ENCODE peak calls at places on chromosome 12, in nine cellular contexts. D is activated T-helper 1 cell treated with anti-CD3 and anti-CD28 coated beads, Interleukin-12 subunit alpha, Interleukin-12 subunit beta, Interleukin-2, Interleukin-4 antibody, amounts not matched to agents 30 ng/mL and 10 ng/mL and 1 ng/mL, durations not matched to agents 14 hours and 24 hours and 36 hours; N is AG10803; E is GDM1; M is NCI-H1105 treated with DMSO at 0.1 percent for 48 hours; R is kidney tubule cell; W is nephron progenitor cell; O is GM13976; B is mesothelial cell of epicardium. Y is an unnamed sample.

GRCh38 chr12:94586589-94587259 is 63.6 kb downstream of the TMCC3 start:
- DNase-seq in E (no peak), B (no peak), M (no peak), R (peak), W (no peak), O (no peak), N (no peak), D (no peak), Y (no peak)

GRCh38 chr12:20513189-20513588 is 144.9 kb downstream of the PDE3A start:
- DNase-seq in E (no peak), N (peak), M (no peak), D (no peak), R (no peak), B (no peak), O (no peak), W (no peak), Y (no peak)

GRCh38 chr12:120290541-120291312 is 976 bp downstream of the RNU4-2 start:
- DNase-seq in D (peak), M (peak), R (no peak), W (peak), E (no peak), O (peak), B (peak), N (peak), Y (no peak)

GRCh38 chr12:119804011-119804641 is 73.0 kb downstream of the CIT start:
- DNase-seq in R (peak), D (no peak), B (peak), E (no peak), W (peak), M (no peak), N (peak), O (peak), Y (no peak)

GRCh38 chr12:18864900-18865561 is 127.1 kb downstream of the CAPZA3 start:
- DNase-seq in M (no peak), W (no peak), R (peak), D (no peak), O (no peak), E (no peak), B (no peak), N (peak), Y (no peak)

GRCh38 chr12:92879698-92880322 is 49.3 kb downstream of the EEA1 start:
- DNase-seq in M (no peak), N (no peak), D (no peak), O (no peak), E (no peak), B (no peak), W (no peak), R (no peak), Y (no peak)

GRCh38 chr12:7995266-7995963 is 37.1 kb upstream of the FOXJ2 start:
- DNase-seq in M (peak), N (peak), W (peak), R (peak), B (peak), E (peak), O (peak), D (peak), Y (peak)

GRCh38 chr12:6451348-6452244 is at the start of gene TAPBPL:
- DNase-seq in W (peak), E (peak), D (peak), R (peak), B (peak), O (peak), N (peak), M (peak), Y (peak)

GRCh38 chr12:119061208-119061796 is 80.0 kb downstream of the SRRM4 start:
- DNase-seq in R (peak), D (peak), O (no peak), B (peak), M (no peak), E (peak), N (peak), W (peak), Y (no peak)

GRCh38 chr12:121144416-121144914 is 11.8 kb downstream of the P2RX7 start:
- DNase-seq in O (no peak), R (peak), D (no peak), B (no peak), M (no peak), N (peak), E (no peak), W (no peak), Y (no peak)

GRCh38 chr12:110585231-110585799 is 2.2 kb upstream of the PPTC7 start:
- DNase-seq in N (peak), R (peak), B (no peak), D (peak), O (no peak), E (peak), W (no peak), M (no peak), Y (no peak)

GRCh38 chr12:28568709-28569108 is 378.5 kb downstream of the CCDC91 start:
- DNase-seq in R (no peak), B (no peak), O (no peak), D (no peak), W (no peak), N (peak), M (no peak), E (no peak), Y (no peak)

GRCh38 chr12:19908825-19909224 is 459.5 kb upstream of the PDE3A start:
- DNase-seq in N (no peak), M (no peak), W (no peak), O (no peak), D (no peak), B (no peak), E (peak), R (no peak), Y (no peak)

GRCh38 chr12:124321040-124321481 is 26.2 kb downstream of the RFLNA start:
- DNase-seq in O (peak), N (peak), B (peak), W (peak), E (peak), D (peak), R (peak), M (no peak), Y (no peak)

GRCh38 chr12:6254491-6254890 is 54.3 kb downstream of the CD9 start:
- DNase-seq in D (no peak), N (no peak), B (no peak), E (no peak), M (no peak), R (no peak), O (no peak), W (no peak), Y (no peak)

GRCh38 chr12:56759270-56759908 is 3.7 kb upstream of the HSD17B6 start:
- DNase-seq in D (no peak), O (no peak), R (no peak), B (no peak), M (no peak), W (no peak), E (no peak), N (no peak), Y (no peak)

GRCh38 chr12:50749459-50749882 is 14.4 kb upstream of the ATF1 start:
- DNase-seq in E (no peak), N (no peak), R (no peak), W (no peak), D (no peak), O (no peak), M (no peak), B (no peak), Y (no peak)

GRCh38 chr12:132045751-132046150 is 96.0 kb downstream of the EP400 start:
- DNase-seq in M (no peak), O (no peak), R (no peak), D (no peak), N (no peak), B (no peak), W (no peak), E (no peak), Y (no peak)

GRCh38 chr12:108065061-108065460 is 64.0 kb upstream of the WSCD2 start:
- DNase-seq in M (no peak), N (no peak), D (no peak), R (no peak), O (no peak), W (peak), E (no peak), B (no peak), Y (no peak)

GRCh38 chr12:68617160-68617926 is 6.6 kb downstream of the RAP1B start:
- DNase-seq in N (peak), R (no peak), M (no peak), E (no peak), D (no peak), O (no peak), B (no peak), W (no peak), Y (no peak)

GRCh38 chr12:25957898-25958253 is 606 bp upstream of the RASSF8 start:
- DNase-seq in O (no peak), M (peak), W (no peak), E (no peak), R (peak), B (no peak), D (no peak), N (peak), Y (no peak)

GRCh38 chr12:20127401-20127800 is 240.9 kb upstream of the PDE3A start:
- DNase-seq in E (no peak), N (no peak), M (no peak), O (no peak), D (no peak), R (no peak), W (no peak), B (no peak), Y (no peak)

GRCh38 chr12:25249951-25250738 is 584 bp downstream of the KRAS start:
- DNase-seq in B (peak), M (peak), R (peak), O (peak), E (peak), W (peak), D (peak), N (peak), Y (no peak)

GRCh38 chr12:51862947-51863346 is 14.4 kb upstream of the FIGNL2 start:
- DNase-seq in E (no peak), O (no peak), N (no peak), W (no peak), R (no peak), M (no peak), B (no peak), D (no peak), Y (no peak)

GRCh38 chr12:60398547-60398946 is 802.7 kb downstream of the SLC16A7 start:
- DNase-seq in N (no peak), E (no peak), O (no peak), M (no peak), W (no peak), R (no peak), D (no peak), B (no peak), Y (no peak)

GRCh38 chr12:79850610-79851299 is 84.1 kb downstream of the PPP1R12A start:
- DNase-seq in D (no peak), M (no peak), O (no peak), W (no peak), B (no peak), R (no peak), N (no peak), E (no peak), Y (no peak)

GRCh38 chr12:53868516-53868986 is 70.1 kb upstream of the HOXC13 start:
- DNase-seq in O (no peak), W (no peak), E (no peak), B (no peak), D (no peak), M (no peak), N (no peak), R (peak), Y (no peak)

GRCh38 chr12:115423546-115423987 is 739.6 kb upstream of the TBX3 start:
- DNase-seq in W (no peak), M (no peak), R (no peak), N (no peak), E (no peak), B (no peak), O (no peak), D (no peak), Y (no peak)

GRCh38 chr12:73589220-73589619 is 948.4 kb upstream of the ATXN7L3B start:
- DNase-seq in R (no peak), O (no peak), E (no peak), D (no peak), W (no peak), B (no peak), N (no peak), M (no peak), Y (no peak)

GRCh38 chr12:108215458-108215857 is 86.4 kb downstream of the WSCD2 start:
- DNase-seq in O (no peak), E (no peak), M (no peak), B (no peak), W (no peak), N (no peak), D (no peak), R (no peak), Y (no peak)

GRCh38 chr12:32486158-32486557 is 86.8 kb downstream of the FGD4 start:
- DNase-seq in D (no peak), O (no peak), N (no peak), R (peak), M (no peak), B (no peak), W (no peak), E (no peak), Y (no peak)

GRCh38 chr12:65673732-65674131 is 150.6 kb upstream of the HMGA2 start:
- DNase-seq in D (no peak), E (no peak), M (no peak), O (no peak), B (no peak), W (no peak), N (peak), R (peak), Y (no peak)

Y was measured in AG04449.